ENCODE peak calls at places on chromosomes 13 and 19, in five cellular contexts. One of them, this sample, is unnamed.

GRCh38 chr19:2624537-2625091 is 77.9 kb downstream of the GNG7 start:
- DNase-seq in H7: peak; percentile 88
- DNase-seq in GM23248: peak; percentile 37
- DNase-seq in lower lobe of right lung: peak; percentile 73
- DNase-seq in BE2C: peak; percentile 66
- DNase-seq in this sample: no peak

GRCh38 chr19:4633140-4633967 is 6.0 kb upstream of the TNFAIP8L1 start:
- DNase-seq in lower lobe of right lung: peak; percentile 77
- DNase-seq in BE2C: peak; percentile 68
- DNase-seq in GM23248: peak; percentile 68
- DNase-seq in H7: peak; percentile 81
- DNase-seq in this sample: peak; percentile 40

GRCh38 chr13:110583178-110583865 is 21.8 kb upstream of the RAB20 start:
- DNase-seq in GM23248: no peak
- DNase-seq in BE2C: no peak
- DNase-seq in lower lobe of right lung: no peak
- DNase-seq in H7: no peak
- DNase-seq in this sample: no peak

GRCh38 chr19:10691883-10692282 is 9.4 kb upstream of the QTRT1 start:
- DNase-seq in H7: no peak
- DNase-seq in BE2C: no peak
- DNase-seq in GM23248: no peak
- DNase-seq in lower lobe of right lung: no peak
- DNase-seq in this sample: no peak

GRCh38 chr19:18558202-18558555 is 509 bp downstream of the KXD1 start:
- DNase-seq in lower lobe of right lung: no peak
- DNase-seq in BE2C: no peak
- DNase-seq in H7: no peak
- DNase-seq in GM23248: peak; percentile 40
- DNase-seq in this sample: no peak

GRCh38 chr19:11581740-11582139 is 4.3 kb upstream of the ACP5 start:
- DNase-seq in BE2C: no peak
- DNase-seq in lower lobe of right lung: no peak
- DNase-seq in H7: no peak
- DNase-seq in GM23248: peak; percentile 71
- DNase-seq in this sample: peak; percentile 48

GRCh38 chr13:109481046-109481445 is 305.3 kb downstream of the IRS2 start:
- DNase-seq in BE2C: no peak
- DNase-seq in H7: no peak
- DNase-seq in GM23248: peak; percentile 25
- DNase-seq in lower lobe of right lung: no peak
- DNase-seq in this sample: no peak

GRCh38 chr19:3751236-3751635 is 10.3 kb downstream of the APBA3 start:
- DNase-seq in H7: no peak
- DNase-seq in lower lobe of right lung: no peak
- DNase-seq in GM23248: no peak
- DNase-seq in BE2C: no peak
- DNase-seq in this sample: no peak

GRCh38 chr19:50003810-50004419 is 21.3 kb downstream of the VRK3 start:
- DNase-seq in lower lobe of right lung: no peak
- DNase-seq in H7: no peak
- DNase-seq in BE2C: no peak
- DNase-seq in GM23248: peak; percentile 98
- DNase-seq in this sample: peak; percentile 93

GRCh38 chr13:100040196-100040595 is 48.7 kb upstream of the PCCA start:
- DNase-seq in GM23248: no peak
- DNase-seq in H7: no peak
- DNase-seq in BE2C: no peak
- DNase-seq in lower lobe of right lung: no peak
- DNase-seq in this sample: no peak

GRCh38 chr13:46296920-46297319 is 85.2 kb downstream of the LRRC63 start:
- DNase-seq in BE2C: no peak
- DNase-seq in lower lobe of right lung: no peak
- DNase-seq in GM23248: peak; percentile 92
- DNase-seq in H7: no peak
- DNase-seq in this sample: peak; percentile 87

GRCh38 chr13:113920606-113921306 is 53.1 kb downstream of the C13orf46 start:
- DNase-seq in GM23248: no peak
- DNase-seq in BE2C: no peak
- DNase-seq in H7: no peak
- DNase-seq in lower lobe of right lung: no peak
- DNase-seq in this sample: no peak

GRCh38 chr13:50127017-50127725 is 111.9 kb downstream of the KCNRG start:
- DNase-seq in GM23248: peak; percentile 69
- DNase-seq in lower lobe of right lung: peak; percentile 83
- DNase-seq in H7: peak; percentile 76
- DNase-seq in BE2C: no peak
- DNase-seq in this sample: peak; percentile 57

GRCh38 chr13:39025433-39025839 is 12.5 kb downstream of the PROSER1 start:
- DNase-seq in GM23248: peak; percentile 5
- DNase-seq in BE2C: no peak
- DNase-seq in lower lobe of right lung: no peak
- DNase-seq in H7: no peak
- DNase-seq in this sample: no peak

GRCh38 chr19:5627395-5627904 is 4.6 kb downstream of the SAFB start:
- DNase-seq in BE2C: no peak
- DNase-seq in H7: no peak
- DNase-seq in GM23248: peak; percentile 68
- DNase-seq in lower lobe of right lung: peak; percentile 86
- DNase-seq in this sample: no peak

GRCh38 chr19:47316513-47316912 is 6.9 kb downstream of the C5AR1 start:
- DNase-seq in GM23248: no peak
- DNase-seq in H7: no peak
- DNase-seq in BE2C: no peak
- DNase-seq in lower lobe of right lung: no peak
- DNase-seq in this sample: no peak

GRCh38 chr19:45676851-45677263 is 8.8 kb downstream of the GIPR start:
- DNase-seq in lower lobe of right lung: peak; percentile 65
- DNase-seq in GM23248: no peak
- DNase-seq in BE2C: no peak
- DNase-seq in H7: peak; percentile 93
- DNase-seq in this sample: no peak

GRCh38 chr19:15432018-15432494 is 13.3 kb upstream of the AKAP8L start:
- DNase-seq in GM23248: peak; percentile 46
- DNase-seq in BE2C: no peak
- DNase-seq in H7: peak; percentile 86
- DNase-seq in lower lobe of right lung: no peak
- DNase-seq in this sample: peak; percentile 42

GRCh38 chr13:109858319-109858718 is 71.9 kb upstream of the IRS2 start:
- DNase-seq in lower lobe of right lung: no peak
- DNase-seq in GM23248: no peak
- DNase-seq in BE2C: no peak
- DNase-seq in H7: no peak
- DNase-seq in this sample: no peak

GRCh38 chr19:7970716-7971448 is 27.4 kb upstream of the TIMM44 start:
- DNase-seq in GM23248: peak; percentile 60
- DNase-seq in BE2C: peak; percentile 70
- DNase-seq in lower lobe of right lung: peak; percentile 35
- DNase-seq in H7: peak; percentile 91
- DNase-seq in this sample: peak; percentile 50

GRCh38 chr13:49630580-49630979 is 2.3 kb downstream of the ARL11 start:
- DNase-seq in BE2C: no peak
- DNase-seq in H7: no peak
- DNase-seq in lower lobe of right lung: no peak
- DNase-seq in GM23248: no peak
- DNase-seq in this sample: no peak

GRCh38 chr19:56839665-56840451 is 668 bp downstream of the PEG3 start:
- DNase-seq in BE2C: peak; percentile 86
- DNase-seq in H7: peak; percentile 23
- DNase-seq in GM23248: no peak
- DNase-seq in lower lobe of right lung: peak; percentile 89
- DNase-seq in this sample: no peak

GRCh38 chr13:40060318-40061007 is 405.0 kb downstream of the COG6 start:
- DNase-seq in BE2C: peak; percentile 53
- DNase-seq in GM23248: peak; percentile 96
- DNase-seq in H7: no peak
- DNase-seq in lower lobe of right lung: no peak
- DNase-seq in this sample: peak; percentile 94

GRCh38 chr13:113945857-113946408 is 27.9 kb downstream of the C13orf46 start:
- DNase-seq in lower lobe of right lung: no peak
- DNase-seq in GM23248: no peak
- DNase-seq in H7: no peak
- DNase-seq in BE2C: no peak
- DNase-seq in this sample: no peak

GRCh38 chr13:110416131-110416584 is 109.1 kb downstream of the COL4A2 start:
- DNase-seq in BE2C: no peak
- DNase-seq in H7: no peak
- DNase-seq in GM23248: peak; percentile 74
- DNase-seq in lower lobe of right lung: no peak
- DNase-seq in this sample: no peak

GRCh38 chr13:85631801-85632200 is 167.4 kb downstream of the SLITRK6 start:
- DNase-seq in lower lobe of right lung: no peak
- DNase-seq in GM23248: no peak
- DNase-seq in H7: no peak
- DNase-seq in BE2C: no peak
- DNase-seq in this sample: no peak

GRCh38 chr13:24997367-24997967 is 98.5 kb upstream of the PABPC3 start:
- DNase-seq in H7: peak; percentile 47
- DNase-seq in lower lobe of right lung: no peak
- DNase-seq in BE2C: peak; percentile 29
- DNase-seq in GM23248: peak; percentile 52
- DNase-seq in this sample: no peak

GRCh38 chr19:55640043-55640576 is 692 bp upstream of the ZNF580 start:
- DNase-seq in BE2C: peak; percentile 74
- DNase-seq in H7: peak; percentile 76
- DNase-seq in GM23248: peak; percentile 93
- DNase-seq in lower lobe of right lung: peak; percentile 88
- DNase-seq in this sample: peak; percentile 70

GRCh38 chr19:39867133-39867532 is 21.0 kb upstream of the FBL start:
- DNase-seq in BE2C: no peak
- DNase-seq in GM23248: no peak
- DNase-seq in H7: no peak
- DNase-seq in lower lobe of right lung: no peak
- DNase-seq in this sample: no peak

GRCh38 chr19:41924151-41925145 is 3.8 kb downstream of the ERFL start:
- DNase-seq in lower lobe of right lung: no peak
- DNase-seq in GM23248: no peak
- DNase-seq in BE2C: no peak
- DNase-seq in H7: no peak
- DNase-seq in this sample: no peak

GRCh38 chr19:18763674-18764590 is 27.2 kb downstream of the COMP start:
- DNase-seq in lower lobe of right lung: peak; percentile 70
- DNase-seq in GM23248: peak; percentile 98
- DNase-seq in H7: no peak
- DNase-seq in BE2C: peak; percentile 86
- DNase-seq in this sample: peak; percentile 99

GRCh38 chr19:5607318-5608270 is 15.0 kb downstream of the SAFB2 start:
- DNase-seq in lower lobe of right lung: no peak
- DNase-seq in GM23248: no peak
- DNase-seq in H7: no peak
- DNase-seq in BE2C: no peak
- DNase-seq in this sample: no peak

GRCh38 chr13:67230774-67231480 is 791 bp upstream of the PCDH9 start:
- DNase-seq in H7: peak; percentile 64
- DNase-seq in BE2C: peak; percentile 69
- DNase-seq in GM23248: peak; percentile 72
- DNase-seq in lower lobe of right lung: peak; percentile 67
- DNase-seq in this sample: peak; percentile 70

GRCh38 chr19:11421607-11422098 is 2.5 kb upstream of the RGL3 start:
- DNase-seq in BE2C: peak; percentile 57
- DNase-seq in GM23248: peak; percentile 32
- DNase-seq in H7: peak; percentile 93
- DNase-seq in lower lobe of right lung: peak; percentile 71
- DNase-seq in this sample: no peak

GRCh38 chr13:23899555-23899954 is 2.3 kb upstream of the C1QTNF9B start:
- DNase-seq in H7: no peak
- DNase-seq in lower lobe of right lung: no peak
- DNase-seq in BE2C: peak; percentile 33
- DNase-seq in GM23248: peak; percentile 64
- DNase-seq in this sample: peak; percentile 19

GRCh38 chr19:46990998-46991676 is 28.5 kb upstream of the NPAS1 start:
- DNase-seq in BE2C: peak; percentile 81
- DNase-seq in lower lobe of right lung: peak; percentile 73
- DNase-seq in GM23248: peak; percentile 93
- DNase-seq in H7: peak; percentile 91
- DNase-seq in this sample: peak; percentile 73

GRCh38 chr19:49475995-49476880 is 2.2 kb downstream of the FLT3LG start:
- DNase-seq in GM23248: peak; percentile 64
- DNase-seq in lower lobe of right lung: no peak
- DNase-seq in H7: peak; percentile 95
- DNase-seq in BE2C: peak; percentile 77
- DNase-seq in this sample: no peak

GRCh38 chr19:12580180-12580694 is 29.0 kb upstream of the ZNF564 start:
- DNase-seq in H7: no peak
- DNase-seq in BE2C: no peak
- DNase-seq in lower lobe of right lung: no peak
- DNase-seq in GM23248: peak; percentile 68
- DNase-seq in this sample: peak; percentile 14

GRCh38 chr19:55600336-55601028 is 394 bp downstream of the ZNF524 start:
- DNase-seq in GM23248: peak; percentile 65
- DNase-seq in BE2C: no peak
- DNase-seq in H7: peak; percentile 98
- DNase-seq in lower lobe of right lung: no peak
- DNase-seq in this sample: no peak